ENCODE peak calls at places on chromosomes 13 and 19, in eight cellular contexts. P, Q, D, J, R, N, W and F are unnamed samples. For H3K9me2, the result is how much of the 10 kb centered on the place peaks cover.

GRCh38 chr19:55419624-55420236 is 12.1 kb upstream of the UBE2S start:
- DNase-seq in P (no peak), Q (no peak), D (no peak), J (peak), R (no peak), N (no peak), W (no peak), F (no peak)

GRCh38 chr13:99729745-99730144 is 228.5 kb downstream of the TM9SF2 start:
- DNase-seq in P (no peak), Q (no peak), D (no peak), J (no peak), R (no peak), N (no peak), W (no peak), F (no peak)

GRCh38 chr13:106587787-106588186 is 19.9 kb upstream of the ARGLU1 start:
- DNase-seq in P (peak), Q (no peak), D (peak), J (peak), R (no peak), N (no peak), W (no peak), F (no peak)

GRCh38 chr13:46386996-46387851 is at the start of gene RUBCNL:
- DNase-seq in P (peak), Q (peak), D (peak), J (no peak), R (peak), N (peak), W (peak), F (peak)

GRCh38 chr13:73303858-73304257 is 245.1 kb downstream of the KLF5 start:
- DNase-seq in P (peak), Q (no peak), D (no peak), J (no peak), R (no peak), N (no peak), W (no peak), F (no peak)

GRCh38 chr13:88586263-88586662 is 915.1 kb downstream of the SLITRK5 start:
- DNase-seq in P (peak), Q (no peak), D (no peak), J (no peak), R (no peak), N (no peak), W (no peak), F (no peak)

GRCh38 chr19:35774274-35775045 is 904 bp upstream of the ARHGAP33 start:
- DNase-seq in P (peak), Q (peak), D (no peak), J (no peak), R (no peak), N (no peak), W (no peak), F (no peak)

GRCh38 chr19:11849264-11849615 is 714 bp downstream of the ZNF439 start:
- DNase-seq in P (no peak), Q (peak), D (no peak), J (no peak), R (no peak), N (peak), W (no peak), F (no peak)

GRCh38 chr19:53898680-53899341 is 10.3 kb upstream of the CACNG7 start:
- DNase-seq in P (no peak), Q (peak), D (no peak), J (no peak), R (peak), N (no peak), W (peak), F (no peak)

GRCh38 chr19:33809960-33810359 is 13.3 kb downstream of the KCTD15 start:
- DNase-seq in P (no peak), Q (no peak), D (no peak), J (no peak), R (no peak), N (no peak), W (no peak), F (no peak)

GRCh38 chr13:64997438-64997837 is 2232.7 kb downstream of the PCDH9 start:
- DNase-seq in P (peak), Q (peak), D (no peak), J (no peak), R (no peak), N (no peak), W (no peak), F (no peak)

GRCh38 chr13:59112375-59112774 is 1051.4 kb downstream of the DIAPH3 start:
- DNase-seq in P (peak), Q (no peak), D (no peak), J (no peak), R (no peak), N (no peak), W (peak), F (peak)

GRCh38 chr19:46489445-46490272 is 6.0 kb downstream of the PNMA8B start:
- DNase-seq in P (no peak), Q (peak), D (no peak), J (no peak), R (no peak), N (no peak), W (peak), F (peak)
- H3K9me2 ChIP-seq in P (under half), Q (under half), D (under half), J (under half), R (under half), N (under half), W (under half), F (under half)

GRCh38 chr19:41226874-41227390 is 7.9 kb downstream of the AXL start:
- DNase-seq in P (no peak), Q (no peak), D (no peak), J (no peak), R (no peak), N (no peak), W (no peak), F (no peak)

GRCh38 chr19:41228486-41228885 is 9.5 kb downstream of the AXL start:
- DNase-seq in P (no peak), Q (no peak), D (no peak), J (peak), R (no peak), N (no peak), W (no peak), F (no peak)

GRCh38 chr19:41224632-41225031 is 5.6 kb downstream of the AXL start:
- DNase-seq in P (no peak), Q (no peak), D (no peak), J (no peak), R (no peak), N (no peak), W (no peak), F (no peak)

GRCh38 chr19:41225238-41226052 is 6.4 kb downstream of the AXL start:
- DNase-seq in P (peak), Q (peak), D (no peak), J (peak), R (peak), N (no peak), W (peak), F (peak)

DNA sequence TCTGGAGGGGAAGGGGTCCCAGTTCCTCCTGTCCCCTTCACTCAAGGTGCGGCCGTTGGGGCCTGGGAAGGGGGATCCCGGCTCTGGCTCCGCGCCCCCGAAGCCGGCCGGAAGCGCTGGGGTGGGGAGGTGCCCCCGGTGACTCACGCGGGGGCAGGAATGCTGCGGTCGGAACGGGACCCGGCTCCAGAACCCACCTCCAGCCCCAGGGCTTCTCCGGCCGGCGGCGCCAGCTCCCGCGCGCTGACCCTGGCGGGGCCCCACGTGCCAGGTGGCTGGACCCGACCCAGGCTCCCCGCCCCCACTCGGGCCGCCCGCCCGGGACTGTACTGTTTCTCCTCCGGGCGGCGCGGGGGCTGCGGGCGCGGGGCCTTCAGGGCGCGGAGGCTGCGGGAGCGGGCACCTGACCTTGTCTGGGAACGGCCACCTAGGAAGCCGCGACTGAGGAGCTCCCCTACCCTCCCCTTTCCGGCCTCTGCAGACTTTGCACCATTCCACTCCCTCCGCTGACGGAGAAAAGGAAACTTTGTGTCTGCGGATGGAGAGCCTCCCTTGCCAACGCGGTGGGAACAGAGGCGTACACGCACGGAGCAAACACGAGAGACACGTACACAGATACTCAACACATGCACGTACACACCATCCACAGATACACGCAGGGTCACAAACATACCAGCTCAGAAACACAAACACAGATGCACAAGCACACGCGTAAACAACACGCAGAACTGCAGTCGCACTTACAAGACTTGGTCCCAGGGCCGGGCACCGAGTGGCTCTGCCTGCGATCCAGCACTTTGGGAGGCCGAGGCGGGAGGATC is 7.2 kb downstream of the AXL start:
- DNase-seq in P (peak), Q (peak), D (no peak), J (peak), R (peak), N (no peak), W (peak), F (peak)
- H3K4me3 ChIP-seq in P (peak), Q (peak), D (peak), J (peak), R (peak), N (no peak), W (peak), F (peak)

DNA sequence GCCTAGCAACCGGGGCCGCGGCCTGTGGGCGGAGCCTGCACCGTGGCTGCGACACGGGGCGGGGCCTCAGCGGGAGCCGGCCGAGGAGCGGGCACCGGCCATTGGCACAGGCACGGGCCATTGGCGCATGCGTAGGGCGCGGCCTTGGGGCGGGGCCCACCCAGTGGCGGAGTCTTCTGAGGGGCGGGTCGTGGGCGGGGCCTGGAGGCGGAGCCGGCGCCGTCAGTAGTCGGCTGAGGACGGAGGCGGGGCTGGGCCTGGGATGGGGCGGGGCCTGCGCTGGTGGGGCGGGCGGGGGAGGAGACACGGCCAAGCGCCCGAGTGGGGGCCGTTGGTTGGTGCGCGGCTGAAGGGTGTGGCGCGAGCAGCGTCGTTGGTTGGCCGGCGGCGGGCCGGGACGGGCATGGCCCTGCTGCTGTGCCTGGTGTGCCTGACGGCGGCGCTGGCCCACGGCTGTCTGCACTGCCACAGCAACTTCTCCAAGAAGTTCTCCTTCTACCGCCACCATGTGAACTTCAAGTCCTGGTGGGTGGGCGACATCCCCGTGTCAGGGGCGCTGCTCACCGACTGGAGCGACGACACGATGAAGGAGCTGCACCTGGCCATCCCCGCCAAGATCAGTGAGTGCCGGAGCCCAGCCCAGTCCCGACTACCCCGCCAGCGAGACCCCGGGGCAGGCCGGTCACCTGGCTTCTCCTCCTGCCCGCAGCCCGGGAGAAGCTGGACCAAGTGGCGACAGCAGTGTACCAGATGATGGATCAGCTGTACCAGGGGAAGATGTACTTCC is at the start of gene IZUMO4:
- DNase-seq in P (peak), Q (peak), D (peak), J (peak), R (peak), N (peak), W (peak), F (peak)
- TF ChIP-seq CTCF in P (peak), Q (peak), D (peak), J (no peak), R (peak), N (peak), W (peak), F (peak)

DNA sequence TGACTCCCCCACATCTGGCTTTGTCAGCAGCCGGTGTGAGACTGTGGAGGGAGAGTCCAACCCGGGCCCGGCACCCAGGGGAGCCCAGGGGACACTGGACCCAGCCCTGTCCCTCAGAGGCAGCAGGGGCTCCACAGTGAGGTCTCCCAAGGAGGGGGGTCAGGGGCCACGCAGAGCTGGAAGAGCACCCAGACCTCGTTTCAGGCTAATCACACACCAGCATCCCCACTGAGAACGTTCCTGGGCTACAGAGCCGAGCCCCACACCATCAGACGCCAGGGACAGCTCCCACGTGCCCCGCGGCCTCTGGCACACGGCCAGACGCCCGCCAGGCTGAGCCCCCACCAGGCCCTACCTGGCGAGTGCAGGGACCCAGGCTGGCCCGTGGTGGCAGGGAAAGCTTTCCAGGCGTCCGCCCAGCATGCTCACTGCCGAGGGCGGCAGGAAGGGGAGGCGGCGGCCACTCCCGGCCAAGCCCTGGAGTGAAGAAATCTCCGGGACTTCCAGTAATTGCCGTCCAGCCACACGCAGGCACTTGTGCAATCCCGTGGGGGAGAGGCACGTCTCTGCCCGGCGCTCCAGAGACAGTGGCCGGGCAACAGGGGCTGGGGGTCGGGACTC is 19.2 kb downstream of the SBNO2 start:
- DNase-seq in P (no peak), Q (no peak), D (no peak), J (peak), R (no peak), N (no peak), W (peak), F (peak)
- H3K9me2 ChIP-seq in P (under half), Q (under half), D (under half), J (under half), R (under half), N (under half), W (under half), F (under half)